ENCODE peak calls at places on chromosomes 7 and 10, in eight cellular contexts. One of them, this sample, is unnamed.

GRCh38 chr10:120506674-120507073 is 49.6 kb downstream of the PLPP4 start:
- DNase-seq in adipocyte: peak
- DNase-seq in caudate nucleus: no peak
- DNase-seq in NCI-H774: no peak
- DNase-seq in PC-3: no peak
- DNase-seq in lower leg skin: no peak
- DNase-seq in midbrain: peak
- DNase-seq in NCI-H446 treated with DMSO at 0.1 percent for 48 hours: no peak
- DNase-seq in this sample: no peak

GRCh38 chr7:43443380-43443779 is 139.5 kb upstream of the STK17A start:
- DNase-seq in adipocyte: no peak
- DNase-seq in caudate nucleus: no peak
- DNase-seq in NCI-H774: no peak
- DNase-seq in PC-3: no peak
- DNase-seq in lower leg skin: no peak
- DNase-seq in midbrain: no peak
- DNase-seq in NCI-H446 treated with DMSO at 0.1 percent for 48 hours: no peak
- DNase-seq in this sample: no peak

GRCh38 chr7:6227294-6227846 is 45.1 kb downstream of the CYTH3 start:
- DNase-seq in adipocyte: peak
- DNase-seq in caudate nucleus: no peak
- DNase-seq in NCI-H774: no peak
- DNase-seq in PC-3: no peak
- DNase-seq in lower leg skin: no peak
- DNase-seq in midbrain: no peak
- DNase-seq in NCI-H446 treated with DMSO at 0.1 percent for 48 hours: peak
- DNase-seq in this sample: no peak

GRCh38 chr10:36559412-36559811 is 566.0 kb upstream of the ANKRD30A start:
- DNase-seq in adipocyte: peak
- DNase-seq in caudate nucleus: no peak
- DNase-seq in NCI-H774: no peak
- DNase-seq in PC-3: no peak
- DNase-seq in lower leg skin: no peak
- DNase-seq in midbrain: no peak
- DNase-seq in NCI-H446 treated with DMSO at 0.1 percent for 48 hours: no peak
- DNase-seq in this sample: no peak

GRCh38 chr7:71019703-71020102 is 112.2 kb upstream of the GALNT17 start:
- DNase-seq in adipocyte: peak
- DNase-seq in caudate nucleus: no peak
- DNase-seq in NCI-H774: no peak
- DNase-seq in PC-3: no peak
- DNase-seq in lower leg skin: no peak
- DNase-seq in midbrain: no peak
- DNase-seq in NCI-H446 treated with DMSO at 0.1 percent for 48 hours: no peak
- DNase-seq in this sample: peak

GRCh38 chr7:25952277-25953057 is 199.5 kb upstream of the NFE2L3 start:
- DNase-seq in adipocyte: no peak
- DNase-seq in caudate nucleus: no peak
- DNase-seq in NCI-H774: peak
- DNase-seq in PC-3: no peak
- DNase-seq in lower leg skin: no peak
- DNase-seq in midbrain: no peak
- DNase-seq in NCI-H446 treated with DMSO at 0.1 percent for 48 hours: no peak
- DNase-seq in this sample: no peak

GRCh38 chr7:73850781-73851207 is 8.5 kb upstream of the METTL27 start:
- DNase-seq in adipocyte: peak
- DNase-seq in caudate nucleus: no peak
- DNase-seq in NCI-H774: no peak
- DNase-seq in PC-3: peak
- DNase-seq in lower leg skin: no peak
- DNase-seq in midbrain: no peak
- DNase-seq in NCI-H446 treated with DMSO at 0.1 percent for 48 hours: no peak
- DNase-seq in this sample: peak

GRCh38 chr7:155487509-155488482 is 29.9 kb downstream of the EN2 start:
- DNase-seq in adipocyte: no peak
- DNase-seq in caudate nucleus: no peak
- DNase-seq in NCI-H774: no peak
- DNase-seq in PC-3: no peak
- DNase-seq in lower leg skin: peak
- DNase-seq in midbrain: no peak
- DNase-seq in NCI-H446 treated with DMSO at 0.1 percent for 48 hours: no peak
- DNase-seq in this sample: no peak

GRCh38 chr10:13949844-13950542 is 363.2 kb downstream of the PRPF18 start:
- DNase-seq in adipocyte: peak
- DNase-seq in caudate nucleus: no peak
- DNase-seq in NCI-H774: no peak
- DNase-seq in PC-3: peak
- DNase-seq in lower leg skin: peak
- DNase-seq in midbrain: no peak
- DNase-seq in NCI-H446 treated with DMSO at 0.1 percent for 48 hours: no peak
- DNase-seq in this sample: no peak

GRCh38 chr10:48390933-48391845 is 84.7 kb downstream of the MAPK8 start:
- DNase-seq in adipocyte: peak
- DNase-seq in caudate nucleus: no peak
- DNase-seq in NCI-H774: no peak
- DNase-seq in PC-3: peak
- DNase-seq in lower leg skin: no peak
- DNase-seq in midbrain: no peak
- DNase-seq in NCI-H446 treated with DMSO at 0.1 percent for 48 hours: no peak
- DNase-seq in this sample: no peak

GRCh38 chr7:125061776-125062397 is 132.3 kb upstream of the POT1 start:
- DNase-seq in adipocyte: peak
- DNase-seq in caudate nucleus: no peak
- DNase-seq in NCI-H774: peak
- DNase-seq in PC-3: peak
- DNase-seq in lower leg skin: no peak
- DNase-seq in midbrain: no peak
- DNase-seq in NCI-H446 treated with DMSO at 0.1 percent for 48 hours: peak
- DNase-seq in this sample: no peak

GRCh38 chr7:5596046-5596895 is 172.6 kb upstream of the TNRC18 start:
- DNase-seq in adipocyte: peak
- DNase-seq in caudate nucleus: peak
- DNase-seq in NCI-H774: no peak
- DNase-seq in PC-3: peak
- DNase-seq in lower leg skin: peak
- DNase-seq in midbrain: no peak
- DNase-seq in NCI-H446 treated with DMSO at 0.1 percent for 48 hours: peak
- DNase-seq in this sample: peak

GRCh38 chr7:5359344-5359743 is 64.3 kb downstream of the TNRC18 start:
- DNase-seq in adipocyte: no peak
- DNase-seq in caudate nucleus: no peak
- DNase-seq in NCI-H774: no peak
- DNase-seq in PC-3: no peak
- DNase-seq in lower leg skin: no peak
- DNase-seq in midbrain: no peak
- DNase-seq in NCI-H446 treated with DMSO at 0.1 percent for 48 hours: no peak
- DNase-seq in this sample: no peak

GRCh38 chr7:2876031-2876862 is 32.1 kb upstream of the GNA12 start:
- DNase-seq in adipocyte: peak
- DNase-seq in caudate nucleus: no peak
- DNase-seq in NCI-H774: no peak
- DNase-seq in PC-3: peak
- DNase-seq in lower leg skin: no peak
- DNase-seq in midbrain: no peak
- DNase-seq in NCI-H446 treated with DMSO at 0.1 percent for 48 hours: no peak
- DNase-seq in this sample: no peak

GRCh38 chr7:5638994-5639393 is 142.5 kb downstream of the RNF216 start:
- DNase-seq in adipocyte: peak
- DNase-seq in caudate nucleus: no peak
- DNase-seq in NCI-H774: no peak
- DNase-seq in PC-3: no peak
- DNase-seq in lower leg skin: no peak
- DNase-seq in midbrain: no peak
- DNase-seq in NCI-H446 treated with DMSO at 0.1 percent for 48 hours: no peak
- DNase-seq in this sample: no peak

GRCh38 chr10:77604941-77605351 is 32.7 kb downstream of the KCNMA1 start:
- DNase-seq in adipocyte: no peak
- DNase-seq in caudate nucleus: no peak
- DNase-seq in NCI-H774: no peak
- DNase-seq in PC-3: peak
- DNase-seq in lower leg skin: no peak
- DNase-seq in midbrain: no peak
- DNase-seq in NCI-H446 treated with DMSO at 0.1 percent for 48 hours: no peak
- DNase-seq in this sample: no peak

GRCh38 chr7:18770154-18770807 is 274.7 kb downstream of the HDAC9 start:
- DNase-seq in adipocyte: peak
- DNase-seq in caudate nucleus: no peak
- DNase-seq in NCI-H774: no peak
- DNase-seq in PC-3: peak
- DNase-seq in lower leg skin: no peak
- DNase-seq in midbrain: no peak
- DNase-seq in NCI-H446 treated with DMSO at 0.1 percent for 48 hours: no peak
- DNase-seq in this sample: no peak

GRCh38 chr10:89540550-89540949 is 5.2 kb upstream of the SLC16A12 start:
- DNase-seq in adipocyte: no peak
- DNase-seq in caudate nucleus: no peak
- DNase-seq in NCI-H774: no peak
- DNase-seq in PC-3: peak
- DNase-seq in lower leg skin: no peak
- DNase-seq in midbrain: no peak
- DNase-seq in NCI-H446 treated with DMSO at 0.1 percent for 48 hours: no peak
- DNase-seq in this sample: no peak